ENCODE peak calls at places on chromosomes 1 and 21, in four cellular contexts. H is CD4-positive, alpha-beta T cell; L is caudate nucleus; R is dorsolateral prefrontal cortex. J is an unnamed sample.

GRCh38 chr1:165025805-165026204 is 330.7 kb downstream of the LMX1A start:
- DNase-seq in R (no peak), H (no peak), L (no peak), J (no peak)

GRCh38 chr1:48414264-48414663 is 57.7 kb downstream of the SPATA6 start:
- DNase-seq in H (no peak), R (no peak), L (no peak), J (no peak)

GRCh38 chr1:239237912-239238311 is 148.5 kb upstream of the CHRM3 start:
- DNase-seq in L (no peak), R (no peak), H (no peak), J (no peak)

GRCh38 chr1:23528245-23528978 is 2.6 kb downstream of the E2F2 start:
- DNase-seq in R (no peak), L (no peak), H (peak), J (no peak)

GRCh38 chr1:109499661-109500536 is 6.0 kb downstream of the CYB561D1 start:
- DNase-seq in L (peak), H (peak), R (no peak), J (no peak)

GRCh38 chr1:87851490-87851889 is 522.8 kb downstream of the LMO4 start:
- DNase-seq in H (no peak), L (no peak), R (no peak), J (no peak)

GRCh38 chr1:25009675-25010262 is 79.7 kb upstream of the RUNX3 start:
- DNase-seq in R (no peak), L (no peak), H (no peak), J (no peak)

GRCh38 chr1:6294080-6294867 is 33.4 kb upstream of the GPR153 start:
- DNase-seq in H (no peak), L (no peak), R (no peak), J (no peak)

GRCh38 chr1:66273674-66274073 is 260.3 kb upstream of the SGIP1 start:
- DNase-seq in L (no peak), H (no peak), R (no peak), J (no peak)

GRCh38 chr1:150765229-150765976 is at the start of gene CTSS:
- DNase-seq in R (no peak), L (no peak), H (no peak), J (no peak)

GRCh38 chr1:68217060-68217554 is 15.2 kb downstream of the WLS start:
- DNase-seq in L (no peak), R (no peak), H (no peak), J (no peak)

GRCh38 chr21:29350246-29350779 is 51.6 kb downstream of the BACH1 start:
- DNase-seq in H (no peak), R (no peak), L (no peak), J (no peak)

GRCh38 chr1:168287237-168287664 is 6.6 kb downstream of the TBX19 start:
- DNase-seq in H (no peak), R (no peak), L (no peak), J (no peak)

GRCh38 chr1:64421377-64421776 is 48.6 kb upstream of the CACHD1 start:
- DNase-seq in L (no peak), R (no peak), H (no peak), J (no peak)

GRCh38 chr1:99639408-99639807 is 6.5 kb upstream of the PALMD start:
- DNase-seq in L (no peak), H (no peak), R (no peak), J (no peak)

GRCh38 chr1:111516008-111516535 is 12.6 kb upstream of the ADORA3 start:
- DNase-seq in R (no peak), H (no peak), L (peak), J (peak)

GRCh38 chr1:209646558-209646957 is 5.7 kb downstream of the LAMB3 start:
- DNase-seq in R (no peak), L (no peak), H (no peak), J (no peak)

GRCh38 chr1:70090875-70091274 is 114.5 kb downstream of the LRRC40 start:
- DNase-seq in H (no peak), R (no peak), L (no peak), J (no peak)

GRCh38 chr1:66253330-66253921 is 280.5 kb upstream of the SGIP1 start:
- DNase-seq in L (no peak), R (no peak), H (no peak), J (no peak)

GRCh38 chr1:235018720-235019444 is 109.8 kb downstream of the TOMM20 start:
- DNase-seq in R (no peak), H (no peak), L (no peak), J (no peak)

GRCh38 chr1:98985687-98986086 is 19.0 kb downstream of the PLPPR5 start:
- DNase-seq in R (no peak), H (no peak), L (no peak), J (no peak)

GRCh38 chr1:155000725-155001437 is 1.7 kb upstream of the ZBTB7B start:
- DNase-seq in H (peak), R (peak), L (peak), J (peak)

GRCh38 chr1:225835752-225836151 is 25.8 kb downstream of the EPHX1 start:
- DNase-seq in R (peak), L (no peak), H (no peak), J (no peak)

GRCh38 chr1:151210830-151211229 is 12.5 kb downstream of the PIP5K1A start:
- DNase-seq in H (no peak), L (no peak), R (no peak), J (no peak)

GRCh38 chr1:1217621-1218523 is 3.9 kb upstream of the TNFRSF4 start:
- DNase-seq in L (no peak), H (no peak), R (no peak), J (no peak)

GRCh38 chr1:18942340-18942739 is 14.1 kb downstream of the IFFO2 start:
- DNase-seq in R (no peak), H (no peak), L (no peak), J (no peak)

GRCh38 chr1:18945401-18945849 is 11.1 kb downstream of the IFFO2 start:
- DNase-seq in L (peak), R (no peak), H (no peak), J (no peak)

GRCh38 chr1:18944810-18945209 is 11.7 kb downstream of the IFFO2 start:
- DNase-seq in L (no peak), R (no peak), H (no peak), J (no peak)

GRCh38 chr1:18943162-18943561 is 13.3 kb downstream of the IFFO2 start:
- DNase-seq in R (no peak), L (no peak), H (no peak), J (no peak)

GRCh38 chr1:18943914-18944572 is 12.4 kb downstream of the IFFO2 start:
- DNase-seq in R (no peak), H (no peak), L (no peak), J (no peak)
- H3K27ac ChIP-seq in R (peak), H (no peak), L (peak), J (no peak)

GRCh38 chr1:10529096-10529495 is 54.3 kb downstream of the PEX14 start:
- DNase-seq in R (no peak), L (no peak), H (no peak), J (no peak)
- H3K27ac ChIP-seq in R (no peak), L (no peak), H (no peak), J (no peak)

DNA sequence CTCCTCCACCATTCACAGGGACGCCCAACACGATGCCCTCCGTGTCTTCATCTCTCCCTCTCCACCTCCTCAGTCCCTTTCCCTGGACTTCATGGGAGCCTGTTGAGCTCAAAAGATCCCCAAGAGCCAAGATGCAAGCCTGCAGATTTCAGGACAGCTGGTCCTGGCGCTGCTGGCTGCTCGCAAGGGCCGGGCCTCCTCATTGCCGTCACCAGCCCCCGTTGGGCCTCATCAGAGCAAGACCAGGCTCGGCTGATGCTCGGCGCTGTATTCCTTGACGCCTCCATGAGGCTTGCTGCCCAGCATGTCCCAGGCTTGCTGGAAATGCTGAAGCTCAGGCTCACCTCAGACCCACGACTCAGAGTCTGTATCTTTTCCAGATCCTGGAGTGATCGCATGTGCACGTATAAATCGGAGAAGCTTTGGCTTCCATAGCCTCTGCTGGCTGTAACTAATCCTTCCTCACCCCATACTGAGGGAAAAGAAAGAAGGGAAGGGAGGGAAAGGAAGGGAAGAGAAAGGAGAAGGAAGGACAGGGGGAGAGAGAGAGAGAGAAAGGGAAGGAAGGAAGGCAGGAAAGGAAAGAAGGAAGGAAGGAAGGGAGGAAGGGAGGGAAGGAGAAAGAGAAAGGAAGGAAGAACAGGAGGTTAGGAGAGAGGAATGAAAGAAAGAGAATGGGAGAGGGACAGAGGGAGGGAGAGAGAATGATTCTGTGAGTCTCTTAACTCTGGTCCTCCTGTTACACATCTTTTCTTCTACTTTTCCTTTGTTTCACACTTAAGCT is 94.6 kb downstream of the KCNJ15 start:
- DNase-seq in L (no peak), H (no peak), R (no peak), J (no peak)
- H3K27ac ChIP-seq in L (no peak), H (no peak), R (no peak), J (no peak)

GRCh38 chr1:230544758-230545157 is 97.5 kb upstream of the COG2 start:
- DNase-seq in L (no peak), R (no peak), H (no peak), J (no peak)

GRCh38 chr1:230545181-230545580 is 97.1 kb upstream of the COG2 start:
- DNase-seq in H (no peak), R (no peak), L (no peak), J (no peak)

GRCh38 chr1:230548997-230549396 is 93.3 kb upstream of the COG2 start:
- DNase-seq in R (no peak), L (no peak), H (no peak), J (no peak)

GRCh38 chr1:230550428-230550827 is 91.9 kb upstream of the COG2 start:
- DNase-seq in R (no peak), H (no peak), L (no peak), J (no peak)

GRCh38 chr1:230548357-230548756 is 93.9 kb upstream of the COG2 start:
- DNase-seq in R (no peak), L (no peak), H (no peak), J (no peak)
- H3K27ac ChIP-seq in R (peak), L (no peak), H (no peak), J (no peak)

DNA sequence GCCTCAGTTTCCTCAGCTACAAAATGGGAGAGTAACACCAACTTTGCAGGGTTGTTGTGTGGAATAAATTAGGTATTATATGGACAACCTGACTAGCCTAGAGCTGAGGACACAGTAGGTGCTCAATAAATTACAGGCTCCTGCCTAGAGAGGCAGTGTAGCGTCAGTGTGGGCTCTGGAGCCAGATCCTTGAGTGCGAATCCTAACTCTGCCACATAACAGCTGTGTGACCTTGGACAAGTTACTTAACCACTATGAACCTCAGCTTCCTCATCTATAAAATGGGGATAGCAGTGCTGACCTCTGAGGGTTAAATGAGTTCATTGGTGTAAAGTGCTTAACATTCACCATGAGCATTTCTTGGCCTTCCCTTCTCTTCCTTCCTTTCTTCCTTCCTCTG is 33.1 kb downstream of the RAP1GAP start:
- DNase-seq in H (no peak), R (no peak), L (no peak), J (no peak)
- H3K27ac ChIP-seq in H (no peak), R (no peak), L (no peak), J (no peak)

DNA sequence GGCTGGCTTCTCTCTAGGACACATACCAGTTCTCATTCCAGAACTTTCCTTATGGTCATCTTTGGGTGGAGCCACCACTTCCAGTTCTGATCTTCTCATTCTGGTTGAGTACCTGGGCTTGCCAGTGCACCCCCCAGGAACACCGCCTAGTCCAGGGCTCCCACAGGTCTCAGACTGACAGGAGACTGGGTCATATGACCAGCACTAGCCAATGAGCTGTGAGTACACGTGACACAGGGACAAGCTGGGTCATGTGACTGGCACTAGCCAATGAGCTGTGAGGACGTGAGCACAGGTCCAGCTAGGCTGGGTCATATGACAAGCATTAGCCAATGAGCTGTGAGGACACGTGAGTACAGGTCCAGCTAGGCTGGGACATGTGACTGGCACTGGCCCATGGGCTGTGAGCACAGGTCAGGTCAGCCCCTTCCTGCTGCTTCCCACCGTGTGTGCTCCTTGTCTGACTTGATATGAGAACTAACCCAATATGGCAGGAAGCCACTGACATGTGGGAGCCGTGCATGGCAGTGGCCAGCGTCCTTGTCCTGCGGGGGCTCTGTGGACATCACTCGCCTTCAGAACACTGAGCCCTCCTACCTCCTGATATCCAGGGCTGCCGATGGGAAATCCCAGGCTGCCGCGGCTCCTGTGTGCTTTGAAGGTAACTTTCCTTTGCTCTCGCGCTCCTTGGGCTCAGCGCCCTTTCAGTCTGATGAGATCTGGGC is 22.7 kb downstream of the KRTAP10-1 start:
- DNase-seq in R (peak), L (no peak), H (no peak), J (no peak)
- H3K27ac ChIP-seq in R (no peak), L (no peak), H (no peak), J (no peak)